ENCODE peak calls at places on chromosomes 5 and 9, in eight cellular contexts. B, J, W, D, G, Y, F and H are unnamed samples.

GRCh38 chr5:157917909-157918809 is 59.2 kb upstream of the CLINT1 start:
- DNase-seq in Y (peak), J (peak), G (peak), D (peak), W (peak), B (peak), F (peak), H (peak)

GRCh38 chr5:73654171-73654811 is 28.3 kb downstream of the ARHGEF28 start:
- DNase-seq in G (no peak), B (peak), F (no peak), W (no peak), Y (peak), D (no peak), J (no peak), H (peak)

GRCh38 chr9:78035369-78035993 is 3.9 kb upstream of the GNAQ start:
- DNase-seq in F (no peak), B (peak), Y (peak), G (no peak), W (peak), D (peak), J (peak), H (peak)

GRCh38 chr5:1300581-1301083 is 5.8 kb upstream of the TERT start:
- DNase-seq in B (peak), D (no peak), F (peak), G (no peak), W (no peak), Y (no peak), J (no peak), H (no peak)

GRCh38 chr9:116697887-116698286 is 10.8 kb downstream of the TRIM32 start:
- DNase-seq in D (no peak), J (no peak), G (no peak), B (no peak), W (no peak), Y (no peak), F (no peak), H (no peak)

GRCh38 chr5:151770383-151771258 is 1.1 kb upstream of the G3BP1 start:
- DNase-seq in F (peak), W (peak), J (peak), Y (peak), B (peak), G (peak), D (peak), H (peak)

GRCh38 chr5:168291281-168291960 is at the start of gene WWC1:
- DNase-seq in B (peak), D (peak), W (no peak), Y (peak), G (peak), J (peak), F (peak), H (no peak)

GRCh38 chr9:124941689-124942561 is 1.0 kb upstream of the GOLGA1 start:
- DNase-seq in B (peak), Y (peak), J (peak), F (peak), D (peak), W (peak), G (peak), H (no peak)

GRCh38 chr9:33159760-33160127 is 7.4 kb downstream of the B4GALT1 start:
- DNase-seq in D (peak), G (no peak), W (peak), J (peak), Y (no peak), F (peak), B (no peak), H (no peak)

GRCh38 chr9:127779136-127779981 is 893 bp upstream of the SH2D3C start:
- DNase-seq in J (no peak), Y (peak), W (no peak), B (no peak), F (no peak), G (no peak), D (no peak), H (no peak)

GRCh38 chr5:99639905-99640304 is 711.1 kb upstream of the CHD1 start:
- DNase-seq in F (no peak), W (no peak), G (no peak), Y (no peak), B (no peak), J (no peak), D (no peak), H (no peak)

GRCh38 chr9:72954431-72955420 is 1.9 kb upstream of the ALDH1A1 start:
- DNase-seq in J (peak), F (no peak), Y (no peak), W (no peak), B (no peak), G (no peak), D (no peak), H (no peak)

GRCh38 chr5:59007460-59008063 is 424.7 kb downstream of the RAB3C start:
- DNase-seq in D (no peak), G (no peak), Y (peak), J (no peak), B (no peak), F (no peak), W (peak), H (no peak)

GRCh38 chr5:156093024-156093423 is 233.9 kb upstream of the SGCD start:
- DNase-seq in G (no peak), F (no peak), D (no peak), J (no peak), W (no peak), B (no peak), Y (no peak), H (no peak)

GRCh38 chr9:107644774-107645463 is 155.3 kb upstream of the KLF4 start:
- DNase-seq in D (no peak), B (no peak), J (no peak), F (peak), W (no peak), G (no peak), Y (no peak), H (no peak)

GRCh38 chr9:111983484-111983908 is 86.9 kb downstream of the UGCG start:
- DNase-seq in F (no peak), W (no peak), Y (peak), G (no peak), D (no peak), J (no peak), B (no peak), H (no peak)

GRCh38 chr5:79736528-79737514 is 47.2 kb downstream of the CMYA5 start:
- DNase-seq in B (no peak), Y (no peak), W (no peak), G (no peak), J (no peak), D (no peak), F (no peak), H (no peak)

GRCh38 chr5:66796306-66797292 is 200.4 kb downstream of the MAST4 start:
- DNase-seq in J (no peak), B (no peak), W (no peak), D (no peak), G (no peak), Y (no peak), F (no peak), H (no peak)

GRCh38 chr5:90119531-90119940 is 290.0 kb downstream of the CETN3 start:
- DNase-seq in B (no peak), F (no peak), G (no peak), Y (no peak), J (no peak), D (no peak), W (no peak), H (no peak)

GRCh38 chr9:132823370-132824144 is 54.5 kb downstream of the AK8 start:
- DNase-seq in W (no peak), J (no peak), G (no peak), Y (no peak), B (no peak), D (no peak), F (no peak), H (no peak)

GRCh38 chr5:13664377-13664776 is 280.1 kb downstream of the DNAH5 start:
- DNase-seq in F (no peak), W (peak), D (no peak), J (no peak), G (no peak), Y (no peak), B (no peak), H (peak)

GRCh38 chr9:128470560-128470959 is 14.8 kb downstream of the ODF2 start:
- DNase-seq in G (no peak), Y (no peak), W (peak), J (no peak), D (no peak), B (no peak), F (no peak), H (no peak)

GRCh38 chr9:131530546-131530929 is 525 bp downstream of the UCK1 start:
- DNase-seq in G (no peak), D (peak), J (peak), W (no peak), B (peak), Y (peak), F (peak), H (no peak)

GRCh38 chr5:40619406-40619805 is 60.3 kb upstream of the PTGER4 start:
- DNase-seq in F (no peak), D (no peak), W (no peak), Y (no peak), G (no peak), J (no peak), B (no peak), H (no peak)

GRCh38 chr9:115640887-115641286 is 512.7 kb upstream of the PAPPA start:
- DNase-seq in J (no peak), G (no peak), W (peak), F (no peak), Y (no peak), B (no peak), D (no peak), H (peak)

GRCh38 chr9:134166374-134166773 is 2.0 kb upstream of the RNU6ATAC start:
- DNase-seq in J (peak), G (no peak), Y (no peak), W (no peak), F (no peak), B (no peak), D (no peak), H (no peak)

GRCh38 chr9:126119731-126120130 is 206.9 kb upstream of the MVB12B start:
- DNase-seq in W (no peak), Y (no peak), D (peak), B (no peak), F (no peak), J (no peak), G (no peak), H (no peak)

GRCh38 chr5:115497200-115497599 is 47.4 kb downstream of the FEM1C start:
- DNase-seq in J (no peak), B (no peak), F (no peak), G (no peak), W (no peak), D (no peak), Y (no peak), H (no peak)

GRCh38 chr5:14851067-14851422 is 20.5 kb downstream of the ANKH start:
- DNase-seq in J (no peak), F (no peak), G (no peak), D (no peak), Y (no peak), W (no peak), B (peak), H (no peak)

GRCh38 chr5:90645024-90645610 is 86.5 kb downstream of the ADGRV1 start:
- DNase-seq in B (peak), F (no peak), Y (no peak), G (no peak), W (no peak), J (no peak), D (no peak), H (peak)

GRCh38 chr5:172175263-172175719 is 12.7 kb downstream of the STK10 start:
- DNase-seq in B (no peak), J (no peak), G (peak), Y (peak), W (no peak), F (peak), D (no peak), H (no peak)

GRCh38 chr9:136546697-136547481 is 1.0 kb upstream of the NOTCH1 start:
- DNase-seq in Y (no peak), G (peak), J (peak), F (peak), W (no peak), D (peak), B (peak), H (peak)

GRCh38 chr9:14051459-14051858 is 262.5 kb downstream of the NFIB start:
- DNase-seq in D (no peak), Y (no peak), F (no peak), G (no peak), B (no peak), J (no peak), W (no peak), H (no peak)

GRCh38 chr5:62385816-62386400 is 17.8 kb downstream of the DIMT1 start:
- DNase-seq in W (no peak), Y (no peak), B (no peak), J (no peak), G (no peak), D (no peak), F (no peak), H (no peak)

GRCh38 chr5:156431956-156432829 is 105.2 kb downstream of the SGCD start:
- DNase-seq in J (no peak), D (no peak), Y (no peak), B (no peak), F (no peak), W (no peak), G (no peak), H (no peak)

GRCh38 chr5:91499943-91500531 is 116.9 kb upstream of the ARRDC3 start:
- DNase-seq in Y (peak), B (peak), J (no peak), W (peak), F (no peak), G (no peak), D (no peak), H (peak)

GRCh38 chr9:27990524-27990923 is 417.2 kb upstream of the C9orf72 start:
- DNase-seq in W (no peak), F (no peak), D (no peak), J (no peak), Y (peak), G (no peak), B (no peak), H (no peak)

GRCh38 chr5:44952376-44952775 is 143.6 kb downstream of the MRPS30 start:
- DNase-seq in J (no peak), F (no peak), G (no peak), Y (peak), D (no peak), B (peak), W (peak), H (peak)
- TF ChIP-seq CTCF in J (no peak), F (peak), G (peak), Y (peak), D (peak), B (peak), W (peak), H (peak)

GRCh38 chr5:150640311-150641005 is at the start of gene SYNPO:
- DNase-seq in W (peak), D (no peak), G (no peak), F (no peak), B (peak), Y (no peak), J (peak), H (no peak)
- TF ChIP-seq CTCF in W (peak), D (no peak), G (no peak), F (no peak), B (no peak), Y (no peak), J (no peak), H (no peak)

DNA sequence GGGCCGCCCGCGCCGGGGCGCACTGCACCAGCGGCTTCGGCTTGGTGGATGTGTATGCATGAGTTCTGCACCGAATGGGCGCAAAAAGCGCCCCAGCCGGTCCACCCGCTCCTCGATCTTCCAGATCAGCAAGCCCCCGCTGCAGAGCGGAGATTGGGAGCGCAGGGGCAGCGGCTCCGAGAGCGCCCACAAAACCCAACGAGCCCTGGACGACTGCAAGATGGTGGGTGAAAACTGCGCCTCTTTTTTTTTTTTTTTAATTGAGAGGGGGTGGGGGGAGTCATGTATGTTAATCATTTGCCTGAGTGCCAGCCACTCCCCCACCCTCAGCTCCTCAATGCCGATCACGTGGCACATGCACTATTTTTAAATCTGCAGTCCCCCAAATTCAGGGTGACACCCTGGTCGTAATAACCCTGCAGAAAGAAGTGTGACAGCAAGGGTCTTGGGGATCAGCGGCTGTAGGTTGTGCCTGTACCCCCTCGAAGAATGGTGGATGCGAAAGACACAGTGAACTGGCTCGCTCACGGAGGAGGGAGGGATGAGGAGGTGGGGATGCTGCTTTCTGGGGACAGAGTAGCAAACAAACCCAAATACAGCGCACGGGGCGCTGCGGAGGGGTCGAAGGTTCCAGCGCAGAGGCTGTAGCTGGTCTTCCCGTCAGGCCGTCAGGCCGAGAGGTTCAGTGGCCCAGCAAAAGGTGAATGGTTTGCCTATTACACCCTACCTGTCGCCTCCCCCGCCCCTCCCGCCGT is 929 bp downstream of the RGS7BP start:
- DNase-seq in Y (no peak), B (no peak), D (no peak), J (peak), F (peak), W (no peak), G (no peak), H (no peak)
- TF ChIP-seq CTCF in Y (no peak), B (peak), D (no peak), J (no peak), F (peak), W (no peak), G (no peak), H (no peak)

GRCh38 chr9:37621299-37621934 is 29.0 kb upstream of the TOMM5 start:
- DNase-seq in W (no peak), F (no peak), Y (no peak), B (no peak), D (no peak), J (no peak), G (no peak), H (no peak)

GRCh38 chr9:37624073-37624472 is 26.7 kb upstream of the FRMPD1 start:
- DNase-seq in B (no peak), W (no peak), F (no peak), Y (no peak), D (no peak), J (no peak), G (no peak), H (no peak)

GRCh38 chr9:37622462-37622861 is 28.3 kb upstream of the FRMPD1 start:
- DNase-seq in F (no peak), B (no peak), D (no peak), J (no peak), W (no peak), G (no peak), Y (no peak), H (no peak)

GRCh38 chr9:37625262-37626147 is 25.2 kb upstream of the FRMPD1 start:
- DNase-seq in G (no peak), F (no peak), W (no peak), J (no peak), B (no peak), Y (no peak), D (no peak), H (no peak)

GRCh38 chr9:37623267-37623666 is 27.5 kb upstream of the FRMPD1 start:
- DNase-seq in B (no peak), W (no peak), D (no peak), Y (no peak), J (no peak), F (no peak), G (no peak), H (no peak)
- TF ChIP-seq CTCF in B (no peak), W (no peak), D (no peak), Y (no peak), J (no peak), F (no peak), G (no peak), H (no peak)

GRCh38 chr5:112245616-112246015 is 173.5 kb downstream of the EPB41L4A start:
- DNase-seq in D (no peak), Y (no peak), J (no peak), F (no peak), G (no peak), B (no peak), W (no peak), H (no peak)
- TF ChIP-seq CTCF in D (no peak), Y (no peak), J (no peak), F (no peak), G (no peak), B (no peak), W (no peak), H (no peak)

GRCh38 chr5:121967187-121967586 is 5.4 kb downstream of the SRFBP1 start:
- DNase-seq in G (no peak), Y (no peak), D (no peak), F (no peak), J (no peak), B (no peak), W (peak), H (no peak)
- TF ChIP-seq CTCF in G (no peak), Y (peak), D (no peak), F (peak), J (peak), B (peak), W (peak), H (peak)

DNA sequence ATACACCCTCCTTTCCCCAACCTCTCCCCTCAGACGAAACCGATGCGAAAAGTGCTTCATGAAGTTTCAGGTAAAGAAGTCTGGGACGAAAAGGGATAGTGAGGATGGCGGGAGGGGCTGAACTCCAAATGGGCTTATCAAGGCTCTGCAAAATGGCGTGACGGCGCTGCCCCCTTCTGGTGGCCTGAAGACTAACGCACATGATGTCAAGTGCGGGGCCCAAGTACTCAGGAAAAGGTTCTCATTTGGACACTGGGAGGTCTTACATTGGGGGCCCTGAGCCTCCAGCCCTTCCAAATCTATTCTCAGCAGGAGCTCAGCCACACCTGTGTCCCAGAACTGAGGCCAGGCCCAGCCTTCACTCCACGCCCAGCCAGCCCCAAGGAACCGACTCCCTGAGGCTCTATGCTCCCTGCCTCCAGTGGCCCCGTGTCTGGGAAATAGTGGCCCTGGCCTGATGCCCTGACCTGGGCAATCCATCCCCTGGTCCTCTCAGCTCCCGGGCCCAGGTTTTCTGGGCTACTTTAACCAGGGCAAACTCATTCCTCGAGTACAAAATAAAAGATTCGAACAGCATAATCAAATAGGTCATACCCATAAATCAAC is 119.9 kb downstream of the KCNIP1 start:
- DNase-seq in D (no peak), W (peak), B (peak), G (no peak), Y (peak), J (no peak), F (no peak), H (no peak)
- TF ChIP-seq CTCF in D (no peak), W (peak), B (peak), G (no peak), Y (peak), J (no peak), F (peak), H (peak)

DNA sequence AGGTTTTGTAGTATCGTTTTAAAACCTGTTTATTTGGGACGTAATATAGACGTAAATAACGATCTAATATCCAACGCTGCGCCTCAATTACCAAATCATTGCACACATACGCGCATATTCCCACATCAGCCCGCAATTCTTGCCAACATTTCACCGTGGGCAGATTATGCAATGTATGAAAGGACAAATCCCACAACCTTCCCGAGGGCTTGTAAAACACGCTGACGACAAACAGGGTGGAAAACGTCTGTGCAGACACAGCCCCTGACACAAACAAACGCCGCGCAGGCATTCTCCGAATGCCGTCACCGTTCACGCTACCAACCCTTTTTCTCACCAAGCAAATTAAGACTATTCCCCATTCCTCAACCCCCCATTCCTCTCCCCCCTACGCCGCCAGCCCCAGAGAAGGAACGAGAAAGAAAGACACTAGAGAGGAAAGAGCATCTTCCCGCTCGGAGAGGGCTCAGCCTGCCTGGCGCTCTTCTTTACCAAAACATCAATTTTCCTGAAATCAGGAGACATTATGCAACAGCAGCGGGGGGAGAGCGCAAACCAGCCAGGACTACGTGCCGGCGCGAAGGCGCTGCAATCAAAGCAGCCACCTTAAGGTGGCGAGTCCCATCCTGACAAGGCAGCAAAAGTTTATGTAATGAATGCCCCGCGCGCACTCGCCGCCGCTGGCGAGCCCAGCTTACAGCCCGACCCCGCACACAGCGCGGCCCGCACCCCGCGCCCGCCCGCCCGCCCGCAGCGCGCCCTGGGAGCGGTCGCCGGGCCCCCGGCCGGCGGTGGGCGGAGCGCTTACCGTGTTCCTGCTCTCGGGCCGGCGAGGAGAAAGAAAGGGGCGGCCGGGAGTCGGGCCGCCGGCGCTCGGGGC is 560 bp downstream of the NFIL3 start:
- DNase-seq in W (peak), D (peak), J (peak), G (peak), Y (peak), B (peak), F (peak), H (no peak)
- TF ChIP-seq CTCF in W (peak), D (no peak), J (no peak), G (no peak), Y (peak), B (no peak), F (peak), H (peak)